ENCODE peak calls at places on chromosomes 6 and 20, in nine cellular contexts. One of them, this sample, is unnamed. For H3K27me3, the result is how much of the 10 kb centered on the place peaks cover.

GRCh38 chr6:26421259-26422144 is 18.8 kb upstream of the BTN3A3 start:
- DNase-seq in bronchial epithelial cell: peak
- DNase-seq in HCT116: peak
- DNase-seq in transverse colon: peak
- DNase-seq in H7: peak
- DNase-seq in SJSA1: peak
- DNase-seq in right lobe of liver: peak
- DNase-seq in left ventricle myocardium inferior: peak
- DNase-seq in psoas muscle: peak
- DNase-seq in this sample: peak

GRCh38 chr20:37395921-37396519 is 50.1 kb downstream of the SRC start:
- DNase-seq in H7: peak
- DNase-seq in transverse colon: no peak
- DNase-seq in right lobe of liver: no peak
- DNase-seq in left ventricle myocardium inferior: peak
- DNase-seq in HCT116: no peak
- DNase-seq in bronchial epithelial cell: no peak
- DNase-seq in psoas muscle: peak
- DNase-seq in SJSA1: no peak
- DNase-seq in this sample: peak

GRCh38 chr6:111503194-111503593 is 20.2 kb upstream of the REV3L start:
- DNase-seq in HCT116: no peak
- DNase-seq in H7: peak
- DNase-seq in SJSA1: peak
- DNase-seq in psoas muscle: no peak
- DNase-seq in left ventricle myocardium inferior: no peak
- DNase-seq in right lobe of liver: no peak
- DNase-seq in transverse colon: no peak
- DNase-seq in bronchial epithelial cell: no peak
- DNase-seq in this sample: peak

GRCh38 chr20:57672164-57672563 is 37.7 kb downstream of the PMEPA1 start:
- DNase-seq in left ventricle myocardium inferior: peak
- DNase-seq in SJSA1: no peak
- DNase-seq in transverse colon: no peak
- DNase-seq in psoas muscle: peak
- DNase-seq in H7: no peak
- DNase-seq in right lobe of liver: peak
- DNase-seq in HCT116: no peak
- DNase-seq in bronchial epithelial cell: no peak
- DNase-seq in this sample: no peak

GRCh38 chr20:688809-689208 is 13.2 kb upstream of the SCRT2 start:
- DNase-seq in HCT116: no peak
- DNase-seq in bronchial epithelial cell: peak
- DNase-seq in psoas muscle: no peak
- DNase-seq in right lobe of liver: no peak
- DNase-seq in left ventricle myocardium inferior: no peak
- DNase-seq in SJSA1: no peak
- DNase-seq in transverse colon: no peak
- DNase-seq in H7: peak
- DNase-seq in this sample: peak

GRCh38 chr6:108763931-108764579 is 84.2 kb upstream of the ARMC2 start:
- DNase-seq in right lobe of liver: no peak
- DNase-seq in transverse colon: no peak
- DNase-seq in HCT116: no peak
- DNase-seq in psoas muscle: no peak
- DNase-seq in SJSA1: no peak
- DNase-seq in left ventricle myocardium inferior: no peak
- DNase-seq in bronchial epithelial cell: no peak
- DNase-seq in H7: no peak
- DNase-seq in this sample: no peak

GRCh38 chr20:46243707-46244628 is 64.3 kb downstream of the CDH22 start:
- DNase-seq in SJSA1: no peak
- DNase-seq in left ventricle myocardium inferior: no peak
- DNase-seq in bronchial epithelial cell: peak
- DNase-seq in psoas muscle: no peak
- DNase-seq in right lobe of liver: no peak
- DNase-seq in transverse colon: no peak
- DNase-seq in HCT116: no peak
- DNase-seq in H7: peak
- DNase-seq in this sample: peak

GRCh38 chr20:23257106-23257761 is 93.4 kb upstream of the NXT1 start:
- DNase-seq in transverse colon: no peak
- DNase-seq in psoas muscle: no peak
- DNase-seq in SJSA1: no peak
- DNase-seq in H7: peak
- DNase-seq in bronchial epithelial cell: no peak
- DNase-seq in right lobe of liver: no peak
- DNase-seq in HCT116: no peak
- DNase-seq in left ventricle myocardium inferior: no peak
- DNase-seq in this sample: no peak

GRCh38 chr20:61933951-61934715 is 131.5 kb downstream of the TAF4 start:
- DNase-seq in bronchial epithelial cell: no peak
- DNase-seq in right lobe of liver: no peak
- DNase-seq in psoas muscle: no peak
- DNase-seq in SJSA1: no peak
- DNase-seq in HCT116: no peak
- DNase-seq in transverse colon: no peak
- DNase-seq in left ventricle myocardium inferior: peak
- DNase-seq in H7: peak
- DNase-seq in this sample: peak

GRCh38 chr6:117629119-117629518 is 26.8 kb upstream of the GOPC start:
- DNase-seq in bronchial epithelial cell: no peak
- DNase-seq in HCT116: no peak
- DNase-seq in left ventricle myocardium inferior: no peak
- DNase-seq in right lobe of liver: no peak
- DNase-seq in H7: no peak
- DNase-seq in SJSA1: no peak
- DNase-seq in transverse colon: no peak
- DNase-seq in psoas muscle: no peak
- DNase-seq in this sample: no peak

GRCh38 chr6:52522151-52522626 is 54.7 kb downstream of the TRAM2 start:
- DNase-seq in bronchial epithelial cell: no peak
- DNase-seq in HCT116: no peak
- DNase-seq in psoas muscle: peak
- DNase-seq in transverse colon: no peak
- DNase-seq in left ventricle myocardium inferior: peak
- DNase-seq in H7: no peak
- DNase-seq in right lobe of liver: peak
- DNase-seq in SJSA1: no peak
- DNase-seq in this sample: no peak

GRCh38 chr6:155519339-155519738 is 63.7 kb upstream of the NOX3 start:
- DNase-seq in HCT116: no peak
- DNase-seq in SJSA1: no peak
- DNase-seq in transverse colon: no peak
- DNase-seq in bronchial epithelial cell: no peak
- DNase-seq in H7: no peak
- DNase-seq in left ventricle myocardium inferior: no peak
- DNase-seq in right lobe of liver: no peak
- DNase-seq in psoas muscle: no peak
- DNase-seq in this sample: no peak

GRCh38 chr20:33568378-33569289 is 78.7 kb downstream of the CBFA2T2 start:
- DNase-seq in SJSA1: no peak
- DNase-seq in bronchial epithelial cell: no peak
- DNase-seq in right lobe of liver: no peak
- DNase-seq in H7: peak
- DNase-seq in HCT116: no peak
- DNase-seq in left ventricle myocardium inferior: peak
- DNase-seq in psoas muscle: no peak
- DNase-seq in transverse colon: no peak
- DNase-seq in this sample: peak

GRCh38 chr6:15804461-15804784 is 141.6 kb upstream of the DTNBP1 start:
- DNase-seq in H7: no peak
- DNase-seq in bronchial epithelial cell: no peak
- DNase-seq in right lobe of liver: no peak
- DNase-seq in HCT116: no peak
- DNase-seq in SJSA1: no peak
- DNase-seq in left ventricle myocardium inferior: no peak
- DNase-seq in transverse colon: no peak
- DNase-seq in psoas muscle: no peak
- DNase-seq in this sample: no peak

GRCh38 chr6:20211037-20211940 is 980 bp downstream of the MBOAT1 start:
- DNase-seq in H7: peak
- DNase-seq in right lobe of liver: no peak
- DNase-seq in psoas muscle: no peak
- DNase-seq in left ventricle myocardium inferior: no peak
- DNase-seq in SJSA1: peak
- DNase-seq in bronchial epithelial cell: peak
- DNase-seq in HCT116: no peak
- DNase-seq in transverse colon: peak
- DNase-seq in this sample: peak

GRCh38 chr6:137879885-137880430 is 12.9 kb downstream of the TNFAIP3 start:
- DNase-seq in left ventricle myocardium inferior: no peak
- DNase-seq in SJSA1: no peak
- DNase-seq in bronchial epithelial cell: no peak
- DNase-seq in H7: peak
- DNase-seq in transverse colon: no peak
- DNase-seq in HCT116: no peak
- DNase-seq in right lobe of liver: no peak
- DNase-seq in psoas muscle: no peak
- DNase-seq in this sample: peak

GRCh38 chr6:52929321-52930164 is 20.0 kb upstream of the GSTA3 start:
- DNase-seq in HCT116: peak
- DNase-seq in SJSA1: peak
- DNase-seq in left ventricle myocardium inferior: no peak
- DNase-seq in H7: no peak
- DNase-seq in right lobe of liver: peak
- DNase-seq in bronchial epithelial cell: peak
- DNase-seq in transverse colon: no peak
- DNase-seq in psoas muscle: no peak
- DNase-seq in this sample: no peak

GRCh38 chr20:54658525-54658924 is 183.1 kb downstream of the DOK5 start:
- DNase-seq in H7: no peak
- DNase-seq in psoas muscle: no peak
- DNase-seq in left ventricle myocardium inferior: no peak
- DNase-seq in transverse colon: no peak
- DNase-seq in HCT116: no peak
- DNase-seq in bronchial epithelial cell: no peak
- DNase-seq in SJSA1: no peak
- DNase-seq in right lobe of liver: no peak
- DNase-seq in this sample: no peak
- H3K27me3 ChIP-seq in H7: under half
- H3K27me3 ChIP-seq in psoas muscle: under half
- H3K27me3 ChIP-seq in left ventricle myocardium inferior: under half
- H3K27me3 ChIP-seq in transverse colon: under half
- H3K27me3 ChIP-seq in HCT116: under half
- H3K27me3 ChIP-seq in bronchial epithelial cell: under half
- H3K27me3 ChIP-seq in SJSA1: under half
- H3K27me3 ChIP-seq in right lobe of liver: under half
- H3K27me3 ChIP-seq in this sample: under half

GRCh38 chr20:59191036-59191755 is 27.6 kb downstream of the ZNF831 start:
- DNase-seq in bronchial epithelial cell: no peak
- DNase-seq in psoas muscle: no peak
- DNase-seq in transverse colon: no peak
- DNase-seq in H7: no peak
- DNase-seq in SJSA1: no peak
- DNase-seq in right lobe of liver: no peak
- DNase-seq in HCT116: no peak
- DNase-seq in left ventricle myocardium inferior: no peak
- DNase-seq in this sample: peak
- H3K4me3 ChIP-seq in bronchial epithelial cell: no peak
- H3K4me3 ChIP-seq in psoas muscle: no peak
- H3K4me3 ChIP-seq in transverse colon: no peak
- H3K4me3 ChIP-seq in H7: no peak
- H3K4me3 ChIP-seq in SJSA1: no peak
- H3K4me3 ChIP-seq in right lobe of liver: no peak
- H3K4me3 ChIP-seq in HCT116: no peak
- H3K4me3 ChIP-seq in left ventricle myocardium inferior: no peak
- H3K4me3 ChIP-seq in this sample: no peak

GRCh38 chr20:63009044-63009961 is 2.5 kb upstream of the BHLHE23 start:
- DNase-seq in transverse colon: peak
- DNase-seq in left ventricle myocardium inferior: peak
- DNase-seq in H7: peak
- DNase-seq in bronchial epithelial cell: peak
- DNase-seq in psoas muscle: peak
- DNase-seq in HCT116: peak
- DNase-seq in right lobe of liver: peak
- DNase-seq in SJSA1: peak
- DNase-seq in this sample: peak

GRCh38 chr20:63007472-63007721 is 633 bp upstream of the BHLHE23 start:
- DNase-seq in psoas muscle: no peak
- DNase-seq in left ventricle myocardium inferior: no peak
- DNase-seq in HCT116: no peak
- DNase-seq in SJSA1: no peak
- DNase-seq in transverse colon: no peak
- DNase-seq in right lobe of liver: no peak
- DNase-seq in H7: peak
- DNase-seq in bronchial epithelial cell: no peak
- DNase-seq in this sample: no peak

GRCh38 chr20:63007722-63008488 is 1.1 kb upstream of the BHLHE23 start:
- DNase-seq in left ventricle myocardium inferior: no peak
- DNase-seq in bronchial epithelial cell: no peak
- DNase-seq in transverse colon: no peak
- DNase-seq in right lobe of liver: no peak
- DNase-seq in psoas muscle: no peak
- DNase-seq in SJSA1: no peak
- DNase-seq in H7: peak
- DNase-seq in HCT116: no peak
- DNase-seq in this sample: peak

GRCh38 chr20:63009988-63010769 is 3.4 kb upstream of the BHLHE23 start:
- DNase-seq in left ventricle myocardium inferior: no peak
- DNase-seq in HCT116: no peak
- DNase-seq in SJSA1: no peak
- DNase-seq in transverse colon: peak
- DNase-seq in H7: peak
- DNase-seq in bronchial epithelial cell: peak
- DNase-seq in right lobe of liver: no peak
- DNase-seq in psoas muscle: no peak
- DNase-seq in this sample: peak

DNA sequence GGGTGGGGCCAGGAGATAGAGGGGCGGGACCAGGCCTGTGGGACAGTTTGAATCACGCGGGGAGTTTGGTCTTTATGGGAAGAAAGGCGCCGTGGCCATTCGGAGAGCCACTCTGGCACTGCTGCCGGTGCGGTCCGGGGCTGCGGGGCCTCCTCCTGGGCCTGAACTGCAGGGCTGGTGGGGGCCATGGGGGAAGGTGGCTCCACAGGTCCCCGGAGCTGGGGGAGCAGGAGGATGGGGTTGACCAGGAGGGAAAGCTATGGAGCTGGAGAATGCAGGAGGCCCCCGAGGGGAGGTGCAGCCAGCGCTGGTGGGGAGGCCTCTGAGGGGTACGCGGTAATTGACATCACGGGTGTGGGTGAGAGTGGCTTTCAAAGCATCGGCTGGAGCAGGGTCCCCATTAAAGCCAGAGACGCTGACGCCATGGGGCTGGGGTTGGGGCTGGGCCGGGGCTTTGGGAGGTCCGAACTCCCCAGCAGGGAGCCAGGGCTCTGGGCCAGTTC is 1.8 kb upstream of the BHLHE23 start:
- DNase-seq in SJSA1: no peak
- DNase-seq in right lobe of liver: no peak
- DNase-seq in left ventricle myocardium inferior: no peak
- DNase-seq in psoas muscle: no peak
- DNase-seq in bronchial epithelial cell: no peak
- DNase-seq in H7: no peak
- DNase-seq in HCT116: no peak
- DNase-seq in transverse colon: no peak
- DNase-seq in this sample: peak
- H3K27me3 ChIP-seq in SJSA1: half or more
- H3K27me3 ChIP-seq in right lobe of liver: half or more
- H3K27me3 ChIP-seq in left ventricle myocardium inferior: half or more
- H3K27me3 ChIP-seq in psoas muscle: under half
- H3K27me3 ChIP-seq in bronchial epithelial cell: under half
- H3K27me3 ChIP-seq in H7: half or more
- H3K27me3 ChIP-seq in HCT116: under half
- H3K27me3 ChIP-seq in transverse colon: half or more
- H3K27me3 ChIP-seq in this sample: half or more

GRCh38 chr20:49831770-49832631 is 19.4 kb downstream of the SLC9A8 start:
- DNase-seq in SJSA1: no peak
- DNase-seq in transverse colon: no peak
- DNase-seq in right lobe of liver: no peak
- DNase-seq in HCT116: no peak
- DNase-seq in psoas muscle: no peak
- DNase-seq in bronchial epithelial cell: no peak
- DNase-seq in left ventricle myocardium inferior: no peak
- DNase-seq in H7: no peak
- DNase-seq in this sample: no peak
- H3K4me3 ChIP-seq in SJSA1: no peak
- H3K4me3 ChIP-seq in transverse colon: no peak
- H3K4me3 ChIP-seq in right lobe of liver: no peak
- H3K4me3 ChIP-seq in HCT116: no peak
- H3K4me3 ChIP-seq in psoas muscle: no peak
- H3K4me3 ChIP-seq in bronchial epithelial cell: no peak
- H3K4me3 ChIP-seq in left ventricle myocardium inferior: no peak
- H3K4me3 ChIP-seq in H7: no peak
- H3K4me3 ChIP-seq in this sample: no peak

This sample was measured in endodermal cell.